ENCODE peak calls at places on chromosomes 11 and 22, in six cellular contexts. J, Q, I, C, O and F are unnamed samples.

GRCh38 chr11:19025799-19026406 is 34.6 kb downstream of the MRGPRX2 start:
- DNase-seq in O (no peak), Q (no peak), C (no peak), J (no peak), I (no peak), F (no peak)

GRCh38 chr22:29479417-29480261 is at the start of gene NEFH:
- DNase-seq in J (no peak), Q (no peak), C (no peak), O (no peak), I (no peak), F (no peak)

GRCh38 chr11:65884716-65885092 is 3.6 kb downstream of the FIBP start:
- DNase-seq in O (peak), I (peak), C (peak), J (peak), Q (no peak), F (no peak)

GRCh38 chr11:11391796-11392195 is 38.7 kb upstream of the CSNK2A3 start:
- DNase-seq in O (peak), C (no peak), Q (no peak), J (no peak), I (no peak), F (no peak)

GRCh38 chr11:16604784-16605439 is 133.5 kb upstream of the C11orf58 start:
- DNase-seq in C (no peak), J (no peak), Q (no peak), O (peak), I (no peak), F (no peak)

GRCh38 chr22:35491908-35492380 is 48.7 kb upstream of the RASD2 start:
- DNase-seq in I (no peak), O (no peak), J (no peak), C (no peak), Q (no peak), F (no peak)

GRCh38 chr11:65426839-65427690 is 4.5 kb downstream of the NEAT1 start:
- DNase-seq in I (no peak), C (no peak), J (no peak), O (peak), Q (no peak), F (no peak)

GRCh38 chr22:18954333-18954732 is 18.2 kb upstream of the PRODH start:
- DNase-seq in J (peak), O (peak), I (no peak), C (peak), Q (peak), F (no peak)

GRCh38 chr11:21495879-21496278 is 697.0 kb upstream of the ANO5 start:
- DNase-seq in O (no peak), Q (no peak), J (no peak), C (no peak), I (no peak), F (no peak)

GRCh38 chr11:44609783-44610155 is 44.3 kb downstream of the CD82 start:
- DNase-seq in Q (no peak), I (no peak), O (no peak), J (no peak), C (no peak), F (no peak)

GRCh38 chr11:93484716-93485115 is 58.5 kb downstream of the SMCO4 start:
- DNase-seq in Q (no peak), J (no peak), I (no peak), C (no peak), O (no peak), F (no peak)

GRCh38 chr11:17861036-17861755 is 126.6 kb downstream of the KCNC1 start:
- DNase-seq in J (no peak), C (no peak), I (no peak), Q (no peak), O (no peak), F (no peak)

GRCh38 chr11:124961972-124962609 is 8.1 kb downstream of the CCDC15 start:
- DNase-seq in C (no peak), O (peak), Q (no peak), I (peak), J (no peak), F (peak)

GRCh38 chr11:121225402-121225801 is 67.2 kb upstream of the SC5D start:
- DNase-seq in I (no peak), O (no peak), C (no peak), J (no peak), Q (no peak), F (no peak)

GRCh38 chr22:44292521-44292920 is 20.2 kb downstream of the SHISAL1 start:
- DNase-seq in I (no peak), Q (no peak), C (no peak), O (no peak), J (no peak), F (no peak)

GRCh38 chr22:48051796-48052620 is 1289.6 kb downstream of the TBC1D22A start:
- DNase-seq in O (no peak), Q (no peak), J (peak), C (no peak), I (no peak), F (no peak)

GRCh38 chr11:3231851-3232744 is at the start of gene MRGPRE:
- DNase-seq in J (peak), C (no peak), Q (no peak), I (peak), O (no peak), F (no peak)

GRCh38 chr11:116691779-116692178 is 81.0 kb downstream of the BUD13 start:
- DNase-seq in O (peak), C (peak), I (peak), Q (no peak), J (peak), F (no peak)

GRCh38 chr11:16902979-16903378 is 111.2 kb downstream of the PLEKHA7 start:
- DNase-seq in O (no peak), I (no peak), Q (no peak), C (no peak), J (no peak), F (no peak)

GRCh38 chr11:12167098-12167999 is 57.0 kb downstream of the MICAL2 start:
- DNase-seq in I (no peak), O (no peak), Q (no peak), C (no peak), J (no peak), F (no peak)

GRCh38 chr11:61586792-61587430 is 6.0 kb upstream of the SYT7 start:
- DNase-seq in J (no peak), C (no peak), I (no peak), Q (no peak), O (no peak), F (no peak)

GRCh38 chr11:96316869-96317268 is 26.1 kb downstream of the MAML2 start:
- DNase-seq in Q (no peak), O (no peak), J (no peak), C (no peak), I (no peak), F (no peak)

GRCh38 chr11:65488273-65489058 is 10.4 kb upstream of the MALAT1 start:
- DNase-seq in Q (no peak), O (no peak), J (no peak), C (no peak), I (no peak), F (no peak)

GRCh38 chr11:108224366-108224765 is 1.5 kb downstream of the ATM start:
- DNase-seq in I (no peak), O (no peak), J (no peak), Q (no peak), C (no peak), F (no peak)